ENCODE peak calls at places on chromosomes 2 and 18, in four cellular contexts. One of them, this sample, is unnamed.

GRCh38 chr18:25832008-25832604 is 258.3 kb downstream of the SS18 start:
- DNase-seq in cardiac muscle cell: peak; percentile 78
- DNase-seq in stomach: peak; percentile 55
- DNase-seq in progenitor cell of endocrine pancreas: peak; percentile 42
- DNase-seq in this sample: no peak

GRCh38 chr2:32516567-32516966 is 111.3 kb upstream of the TTC27 start:
- DNase-seq in cardiac muscle cell: no peak
- DNase-seq in stomach: no peak
- DNase-seq in progenitor cell of endocrine pancreas: no peak
- DNase-seq in this sample: no peak

GRCh38 chr2:23381084-23381483 is 3.9 kb upstream of the KLHL29 start:
- DNase-seq in cardiac muscle cell: no peak
- DNase-seq in stomach: peak; percentile 41
- DNase-seq in progenitor cell of endocrine pancreas: no peak
- DNase-seq in this sample: no peak

GRCh38 chr2:240298316-240298790 is 137.1 kb upstream of the GPC1 start:
- DNase-seq in cardiac muscle cell: no peak
- DNase-seq in stomach: no peak
- DNase-seq in progenitor cell of endocrine pancreas: no peak
- DNase-seq in this sample: no peak

GRCh38 chr2:15864176-15864769 is 76.1 kb upstream of the MYCN start:
- DNase-seq in cardiac muscle cell: no peak
- DNase-seq in stomach: no peak
- DNase-seq in progenitor cell of endocrine pancreas: no peak
- DNase-seq in this sample: no peak

GRCh38 chr2:20551231-20551944 is 99.5 kb downstream of the HS1BP3 start:
- DNase-seq in cardiac muscle cell: no peak
- DNase-seq in stomach: peak; percentile 65
- DNase-seq in progenitor cell of endocrine pancreas: no peak
- DNase-seq in this sample: no peak

GRCh38 chr2:7674606-7675005 is 757.4 kb downstream of the RNF144A start:
- DNase-seq in cardiac muscle cell: no peak
- DNase-seq in stomach: no peak
- DNase-seq in progenitor cell of endocrine pancreas: no peak
- DNase-seq in this sample: no peak

GRCh38 chr2:101340141-101340541 is 31.6 kb upstream of the RNF149 start:
- DNase-seq in cardiac muscle cell: no peak
- DNase-seq in stomach: no peak
- DNase-seq in progenitor cell of endocrine pancreas: no peak
- DNase-seq in this sample: no peak

GRCh38 chr2:192749606-192750200 is 555.0 kb upstream of the TMEFF2 start:
- DNase-seq in cardiac muscle cell: peak; percentile 36
- DNase-seq in stomach: no peak
- DNase-seq in progenitor cell of endocrine pancreas: no peak
- DNase-seq in this sample: no peak

GRCh38 chr18:70411886-70412443 is 123.1 kb downstream of the SOCS6 start:
- DNase-seq in cardiac muscle cell: no peak
- DNase-seq in stomach: no peak
- DNase-seq in progenitor cell of endocrine pancreas: no peak
- DNase-seq in this sample: no peak

GRCh38 chr2:236485519-236485918 is 84.1 kb upstream of the ACKR3 start:
- DNase-seq in cardiac muscle cell: no peak
- DNase-seq in stomach: no peak
- DNase-seq in progenitor cell of endocrine pancreas: no peak
- DNase-seq in this sample: no peak

GRCh38 chr18:42437646-42438045 is 482.6 kb downstream of the PIK3C3 start:
- DNase-seq in cardiac muscle cell: no peak
- DNase-seq in stomach: no peak
- DNase-seq in progenitor cell of endocrine pancreas: no peak
- DNase-seq in this sample: no peak

GRCh38 chr2:67638146-67638545 is 241.0 kb downstream of the ETAA1 start:
- DNase-seq in cardiac muscle cell: no peak
- DNase-seq in stomach: no peak
- DNase-seq in progenitor cell of endocrine pancreas: no peak
- DNase-seq in this sample: no peak

GRCh38 chr2:203648273-203648672 is 58.2 kb upstream of the CD28 start:
- DNase-seq in cardiac muscle cell: no peak
- DNase-seq in stomach: no peak
- DNase-seq in progenitor cell of endocrine pancreas: no peak
- DNase-seq in this sample: no peak

GRCh38 chr2:44772131-44772530 is 169.4 kb upstream of the SIX3 start:
- DNase-seq in cardiac muscle cell: no peak
- DNase-seq in stomach: no peak
- DNase-seq in progenitor cell of endocrine pancreas: no peak
- DNase-seq in this sample: no peak

GRCh38 chr18:45730832-45731545 is 7.0 kb downstream of the SLC14A1 start:
- DNase-seq in cardiac muscle cell: no peak
- DNase-seq in stomach: no peak
- DNase-seq in progenitor cell of endocrine pancreas: no peak
- DNase-seq in this sample: no peak

GRCh38 chr2:2331905-2332280 is 818 bp upstream of the MYT1L start:
- DNase-seq in cardiac muscle cell: peak; percentile 5
- DNase-seq in stomach: no peak
- DNase-seq in progenitor cell of endocrine pancreas: no peak
- DNase-seq in this sample: no peak

GRCh38 chr18:59155140-59155539 is 15.5 kb downstream of the SEC11C start:
- DNase-seq in cardiac muscle cell: no peak
- DNase-seq in stomach: no peak
- DNase-seq in progenitor cell of endocrine pancreas: no peak
- DNase-seq in this sample: no peak

GRCh38 chr2:188811522-188811921 is 162.7 kb upstream of the COL3A1 start:
- DNase-seq in cardiac muscle cell: no peak
- DNase-seq in stomach: no peak
- DNase-seq in progenitor cell of endocrine pancreas: no peak
- DNase-seq in this sample: no peak

GRCh38 chr2:7567646-7568045 is 650.4 kb downstream of the RNF144A start:
- DNase-seq in cardiac muscle cell: peak; percentile 5
- DNase-seq in stomach: no peak
- DNase-seq in progenitor cell of endocrine pancreas: no peak
- DNase-seq in this sample: no peak

GRCh38 chr2:175396696-175397095 is 215.2 kb upstream of the ATP5MC3 start:
- DNase-seq in cardiac muscle cell: no peak
- DNase-seq in stomach: no peak
- DNase-seq in progenitor cell of endocrine pancreas: no peak
- DNase-seq in this sample: no peak

GRCh38 chr2:127185093-127185492 is 35.0 kb downstream of the CYP27C1 start:
- DNase-seq in cardiac muscle cell: no peak
- DNase-seq in stomach: peak; percentile 24
- DNase-seq in progenitor cell of endocrine pancreas: no peak
- DNase-seq in this sample: no peak

GRCh38 chr2:58574873-58575272 is 333.7 kb upstream of the FANCL start:
- DNase-seq in cardiac muscle cell: no peak
- DNase-seq in stomach: no peak
- DNase-seq in progenitor cell of endocrine pancreas: no peak
- DNase-seq in this sample: no peak

GRCh38 chr18:49175071-49175470 is 224.3 kb upstream of the SMAD7 start:
- DNase-seq in cardiac muscle cell: no peak
- DNase-seq in stomach: no peak
- DNase-seq in progenitor cell of endocrine pancreas: no peak
- DNase-seq in this sample: no peak

GRCh38 chr2:98378901-98379300 is 32.6 kb downstream of the CNGA3 start:
- DNase-seq in cardiac muscle cell: peak; percentile 15
- DNase-seq in stomach: no peak
- DNase-seq in progenitor cell of endocrine pancreas: no peak
- DNase-seq in this sample: no peak

GRCh38 chr2:56297671-56298070 is 113.9 kb downstream of the CCDC85A start:
- DNase-seq in cardiac muscle cell: no peak
- DNase-seq in stomach: no peak
- DNase-seq in progenitor cell of endocrine pancreas: no peak
- DNase-seq in this sample: no peak

GRCh38 chr2:1544478-1545069 is 131.3 kb downstream of the TPO start:
- DNase-seq in cardiac muscle cell: no peak
- DNase-seq in stomach: no peak
- DNase-seq in progenitor cell of endocrine pancreas: no peak
- DNase-seq in this sample: no peak

GRCh38 chr18:23134780-23135678 is at the start of gene CABLES1:
- DNase-seq in cardiac muscle cell: peak; percentile 69
- DNase-seq in stomach: peak; percentile 82
- DNase-seq in progenitor cell of endocrine pancreas: peak; percentile 56
- DNase-seq in this sample: peak; percentile 27

GRCh38 chr2:95046371-95047112 is 21.0 kb downstream of the MAL start:
- DNase-seq in cardiac muscle cell: no peak
- DNase-seq in stomach: no peak
- DNase-seq in progenitor cell of endocrine pancreas: no peak
- DNase-seq in this sample: no peak

GRCh38 chr2:121626777-121627524 is 22.3 kb downstream of the CLASP1 start:
- DNase-seq in cardiac muscle cell: no peak
- DNase-seq in stomach: peak; percentile 75
- DNase-seq in progenitor cell of endocrine pancreas: no peak
- DNase-seq in this sample: no peak

GRCh38 chr2:15700610-15701325 is 109.1 kb downstream of the DDX1 start:
- DNase-seq in cardiac muscle cell: no peak
- DNase-seq in stomach: no peak
- DNase-seq in progenitor cell of endocrine pancreas: no peak
- DNase-seq in this sample: no peak

GRCh38 chr18:58848685-58849084 is 16.0 kb upstream of the ZNF532 start:
- DNase-seq in cardiac muscle cell: no peak
- DNase-seq in stomach: no peak
- DNase-seq in progenitor cell of endocrine pancreas: no peak
- DNase-seq in this sample: no peak

GRCh38 chr2:197893403-197894177 is 89.2 kb downstream of the PLCL1 start:
- DNase-seq in cardiac muscle cell: no peak
- DNase-seq in stomach: peak; percentile 31
- DNase-seq in progenitor cell of endocrine pancreas: no peak
- DNase-seq in this sample: no peak

GRCh38 chr18:76633504-76634259 is 138.6 kb upstream of the ZNF516 start:
- DNase-seq in cardiac muscle cell: no peak
- DNase-seq in stomach: no peak
- DNase-seq in progenitor cell of endocrine pancreas: no peak
- DNase-seq in this sample: no peak
- TF ChIP-seq CTCF in cardiac muscle cell: no peak
- TF ChIP-seq CTCF in stomach: no peak
- TF ChIP-seq CTCF in progenitor cell of endocrine pancreas: no peak
- TF ChIP-seq CTCF in this sample: no peak

GRCh38 chr2:36693825-36694224 is 2.7 kb upstream of the VIT start:
- DNase-seq in cardiac muscle cell: no peak
- DNase-seq in stomach: no peak
- DNase-seq in progenitor cell of endocrine pancreas: no peak
- DNase-seq in this sample: no peak

GRCh38 chr2:36698978-36699377 is 2.5 kb downstream of the VIT start:
- DNase-seq in cardiac muscle cell: no peak
- DNase-seq in stomach: no peak
- DNase-seq in progenitor cell of endocrine pancreas: no peak
- DNase-seq in this sample: no peak

GRCh38 chr2:36696533-36696932 is at the start of gene VIT:
- DNase-seq in cardiac muscle cell: no peak
- DNase-seq in stomach: no peak
- DNase-seq in progenitor cell of endocrine pancreas: no peak
- DNase-seq in this sample: no peak

GRCh38 chr2:36697424-36698066 is 1.0 kb downstream of the VIT start:
- DNase-seq in cardiac muscle cell: no peak
- DNase-seq in stomach: no peak
- DNase-seq in progenitor cell of endocrine pancreas: no peak
- DNase-seq in this sample: no peak

GRCh38 chr2:36695746-36696415 is 626 bp upstream of the VIT start:
- DNase-seq in cardiac muscle cell: no peak
- DNase-seq in stomach: no peak
- DNase-seq in progenitor cell of endocrine pancreas: no peak
- DNase-seq in this sample: no peak
- TF ChIP-seq CTCF in cardiac muscle cell: peak; percentile 44
- TF ChIP-seq CTCF in stomach: no peak
- TF ChIP-seq CTCF in progenitor cell of endocrine pancreas: no peak
- TF ChIP-seq CTCF in this sample: no peak

DNA sequence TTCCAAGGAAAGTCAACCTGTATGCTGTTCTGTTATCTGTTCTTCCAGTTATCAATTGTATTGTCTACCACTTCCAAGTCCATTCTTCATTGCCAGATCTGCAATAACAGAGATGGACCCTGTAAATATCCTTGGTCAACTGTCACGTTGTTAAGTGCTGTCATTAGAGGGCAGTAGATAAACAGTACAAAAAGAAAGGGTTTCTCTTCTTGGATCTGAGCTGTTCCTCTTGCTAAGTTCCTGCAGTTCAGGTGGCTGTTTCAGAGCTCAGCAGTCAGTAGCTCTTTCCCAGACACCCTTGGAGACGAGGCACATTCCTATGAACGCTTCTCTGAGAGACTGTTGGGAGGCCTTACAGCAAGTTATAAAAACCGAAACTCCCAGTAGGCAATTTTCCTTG is 957.1 kb upstream of the CHAC2 start:
- DNase-seq in cardiac muscle cell: peak; percentile 19
- DNase-seq in stomach: no peak
- DNase-seq in progenitor cell of endocrine pancreas: no peak
- DNase-seq in this sample: no peak
- TF ChIP-seq CTCF in cardiac muscle cell: no peak
- TF ChIP-seq CTCF in stomach: no peak
- TF ChIP-seq CTCF in progenitor cell of endocrine pancreas: no peak
- TF ChIP-seq CTCF in this sample: no peak

DNA sequence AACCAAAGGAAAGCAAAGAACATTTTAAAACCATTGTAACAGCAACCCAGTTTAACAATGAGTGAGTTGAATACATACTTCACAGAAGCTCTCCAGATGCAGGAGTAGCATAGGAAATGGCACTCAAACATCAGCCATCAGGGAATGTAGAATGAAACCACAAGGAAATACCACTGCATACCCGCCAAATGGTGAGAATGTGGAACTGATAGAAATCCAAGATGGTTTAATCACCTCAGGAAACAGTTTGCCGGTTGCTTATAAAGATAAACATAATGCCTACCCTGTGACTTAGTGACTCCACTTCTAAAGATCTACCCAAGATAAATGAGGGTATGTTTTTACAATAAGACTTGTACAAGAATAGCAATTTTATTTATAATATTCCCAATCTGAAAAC is 132.0 kb downstream of the GALNT1 start:
- DNase-seq in cardiac muscle cell: no peak
- DNase-seq in stomach: no peak
- DNase-seq in progenitor cell of endocrine pancreas: no peak
- DNase-seq in this sample: no peak
- TF ChIP-seq CTCF in cardiac muscle cell: no peak
- TF ChIP-seq CTCF in stomach: no peak
- TF ChIP-seq CTCF in progenitor cell of endocrine pancreas: no peak
- TF ChIP-seq CTCF in this sample: no peak